ENCODE peak calls at places on chromosomes 7 and 10, in nine cellular contexts. T is ACHN, G is upper lobe of right lung, Y is occipital lobe, Q is NCI-H2029, O is HFFc6, W is NCI-H2081, V is astrocyte, A is HS-27A. F is an unnamed sample.

GRCh38 chr7:88338521-88338920 is 31.8 kb upstream of the STEAP4 start:
- DNase-seq in T (no peak), G (no peak), Y (no peak), Q (no peak), O (no peak), W (no peak), V (no peak), A (no peak), F (no peak)

GRCh38 chr7:105210721-105211205 is 178.0 kb downstream of the SRPK2 start:
- DNase-seq in T (no peak), G (no peak), Y (no peak), Q (no peak), O (no peak), W (no peak), V (peak; percentile 35), A (no peak), F (no peak)

GRCh38 chr10:101453791-101454718 is 100.1 kb downstream of the BTRC start:
- DNase-seq in T (no peak), G (no peak), Y (no peak), Q (no peak), O (peak; percentile 9), W (no peak), V (peak; percentile 58), A (no peak), F (no peak)

GRCh38 chr7:136923111-136923510 is 54.7 kb downstream of the CHRM2 start:
- DNase-seq in T (no peak), G (no peak), Y (no peak), Q (no peak), O (peak; percentile 9), W (no peak), V (peak; percentile 94), A (peak; percentile 36), F (no peak)

GRCh38 chr10:123996302-123996701 is 97.1 kb downstream of the CHST15 start:
- DNase-seq in T (no peak), G (peak; percentile 49), Y (no peak), Q (no peak), O (no peak), W (no peak), V (no peak), A (no peak), F (no peak)

GRCh38 chr7:42902361-42902760 is 9.5 kb downstream of the C7orf25 start:
- DNase-seq in T (no peak), G (no peak), Y (no peak), Q (no peak), O (no peak), W (no peak), V (no peak), A (no peak), F (no peak)

GRCh38 chr7:132321387-132321786 is 254.9 kb downstream of the PLXNA4 start:
- DNase-seq in T (no peak), G (no peak), Y (no peak), Q (no peak), O (peak; percentile 3), W (no peak), V (no peak), A (no peak), F (no peak)

GRCh38 chr7:56062382-56062781 is 1.7 kb upstream of the SUMF2 start:
- DNase-seq in T (peak; percentile 66), G (no peak), Y (no peak), Q (no peak), O (peak; percentile 78), W (no peak), V (peak; percentile 91), A (peak; percentile 78), F (no peak)

GRCh38 chr7:2633538-2634264 is 1.9 kb downstream of the TTYH3 start:
- DNase-seq in T (peak; percentile 93), G (peak; percentile 78), Y (peak; percentile 73), Q (no peak), O (peak; percentile 87), W (no peak), V (peak; percentile 83), A (no peak), F (no peak)

GRCh38 chr7:39453743-39454355 is 112.4 kb upstream of the YAE1 start:
- DNase-seq in T (peak; percentile 74), G (no peak), Y (no peak), Q (no peak), O (peak; percentile 47), W (no peak), V (peak; percentile 10), A (peak; percentile 14), F (peak; percentile 19)

GRCh38 chr7:716636-717035 is 9.9 kb upstream of the DNAAF5 start:
- DNase-seq in T (no peak), G (no peak), Y (no peak), Q (no peak), O (no peak), W (no peak), V (no peak), A (no peak), F (no peak)

GRCh38 chr7:69598487-69599148 is 343 bp downstream of the AUTS2 start:
- DNase-seq in T (no peak), G (peak; percentile 61), Y (peak; percentile 45), Q (no peak), O (no peak), W (no peak), V (peak; percentile 22), A (no peak), F (no peak)

GRCh38 chr7:82624337-82624736 is 180.8 kb upstream of the CACNA2D1 start:
- DNase-seq in T (no peak), G (no peak), Y (no peak), Q (no peak), O (peak; percentile 87), W (no peak), V (peak; percentile 99), A (peak; percentile 20), F (no peak)

GRCh38 chr7:16727736-16728135 is 25.8 kb upstream of the TSPAN13 start:
- DNase-seq in T (no peak), G (no peak), Y (no peak), Q (no peak), O (no peak), W (no peak), V (no peak), A (no peak), F (no peak)

GRCh38 chr7:2241580-2242540 is at the start of the genes MRM2 and NUDT1:
- DNase-seq in T (peak; percentile 92), G (peak; percentile 92), Y (peak; percentile 75), Q (peak; percentile 58), O (peak; percentile 57), W (peak; percentile 81), V (peak; percentile 52), A (no peak), F (no peak)

GRCh38 chr10:44339218-44339617 is 45.7 kb downstream of the CXCL12 start:
- DNase-seq in T (no peak), G (no peak), Y (no peak), Q (no peak), O (no peak), W (no peak), V (no peak), A (no peak), F (peak; percentile 54)

GRCh38 chr10:102384606-102385429 is 10.7 kb upstream of the NFKB2 start:
- DNase-seq in T (no peak), G (no peak), Y (no peak), Q (no peak), O (peak; percentile 23), W (no peak), V (no peak), A (no peak), F (no peak)

GRCh38 chr7:128410092-128410665 is 397 bp upstream of the IMPDH1 start:
- DNase-seq in T (peak; percentile 91), G (peak; percentile 84), Y (peak; percentile 70), Q (no peak), O (peak; percentile 75), W (no peak), V (peak; percentile 80), A (peak; percentile 35), F (peak; percentile 16)

GRCh38 chr7:130379019-130379418 is 1.3 kb upstream of the CPA1 start:
- DNase-seq in T (no peak), G (no peak), Y (no peak), Q (no peak), O (no peak), W (no peak), V (no peak), A (no peak), F (no peak)

GRCh38 chr10:128087884-128088695 is 38.1 kb downstream of the MKI67 start:
- DNase-seq in T (peak; percentile 14), G (no peak), Y (no peak), Q (no peak), O (peak; percentile 1), W (no peak), V (no peak), A (no peak), F (no peak)

GRCh38 chr7:116353614-116354013 is 143.3 kb downstream of the TES start:
- DNase-seq in T (no peak), G (no peak), Y (no peak), Q (no peak), O (no peak), W (no peak), V (peak; percentile 18), A (no peak), F (no peak)

GRCh38 chr10:102191956-102192355 is 34.1 kb upstream of the ELOVL3 start:
- DNase-seq in T (no peak), G (no peak), Y (no peak), Q (no peak), O (no peak), W (no peak), V (no peak), A (no peak), F (no peak)

GRCh38 chr10:86706401-86706841 is 38.1 kb downstream of the LDB3 start:
- DNase-seq in T (no peak), G (no peak), Y (no peak), Q (no peak), O (no peak), W (no peak), V (no peak), A (no peak), F (no peak)

GRCh38 chr7:148436571-148436970 is 154.0 kb upstream of the C7orf33 start:
- DNase-seq in T (no peak), G (no peak), Y (no peak), Q (peak; percentile 49), O (no peak), W (no peak), V (no peak), A (no peak), F (no peak)